ENCODE peak calls at places on chromosome 13, in ten cellular contexts. R is B cell, L is cardiac fibroblast, I is uterus, K is epithelial cell of esophagus, Z is RWPE1, J is nephron progenitor cell, Q is transverse colon, G is lower leg skin, U is adrenal gland. P is an unnamed sample.

GRCh38 chr13:25973085-25973484 is 78.7 kb downstream of the SHISA2 start:
- DNase-seq in R (no peak), L (no peak), I (no peak), K (no peak), Z (no peak), J (peak), Q (no peak), G (no peak), U (no peak), P (no peak)

GRCh38 chr13:74651121-74651520 is 516.9 kb upstream of the KLF12 start:
- DNase-seq in R (no peak), L (no peak), I (no peak), K (peak), Z (no peak), J (no peak), Q (no peak), G (no peak), U (no peak), P (no peak)

GRCh38 chr13:75762066-75762937 is 126.2 kb downstream of the LMO7 start:
- DNase-seq in R (no peak), L (peak), I (no peak), K (peak), Z (peak), J (no peak), Q (no peak), G (peak), U (no peak), P (no peak)

GRCh38 chr13:113042456-113042855 is 63.1 kb upstream of the F7 start:
- DNase-seq in R (no peak), L (no peak), I (no peak), K (no peak), Z (no peak), J (no peak), Q (no peak), G (no peak), U (no peak), P (no peak)

GRCh38 chr13:43307921-43308433 is 284.6 kb downstream of the DNAJC15 start:
- DNase-seq in R (peak), L (peak), I (peak), K (peak), Z (peak), J (peak), Q (peak), G (peak), U (peak), P (peak)

GRCh38 chr13:64083811-64084210 is 2668.2 kb upstream of the PCDH20 start:
- DNase-seq in R (no peak), L (no peak), I (no peak), K (no peak), Z (no peak), J (no peak), Q (no peak), G (no peak), U (no peak), P (no peak)

GRCh38 chr13:97648171-97648880 is 214.4 kb downstream of the RAP2A start:
- DNase-seq in R (no peak), L (peak), I (no peak), K (peak), Z (no peak), J (no peak), Q (no peak), G (no peak), U (no peak), P (no peak)

GRCh38 chr13:99131410-99131809 is 69.2 kb upstream of the UBAC2 start:
- DNase-seq in R (no peak), L (no peak), I (no peak), K (no peak), Z (no peak), J (no peak), Q (no peak), G (no peak), U (no peak), P (no peak)

GRCh38 chr13:43469791-43470190 is 317.0 kb downstream of the ENOX1 start:
- DNase-seq in R (no peak), L (no peak), I (no peak), K (no peak), Z (no peak), J (no peak), Q (no peak), G (no peak), U (no peak), P (no peak)

GRCh38 chr13:76879211-76879875 is 6.9 kb downstream of the KCTD12 start:
- DNase-seq in R (peak), L (peak), I (peak), K (peak), Z (peak), J (no peak), Q (peak), G (peak), U (peak), P (peak)

GRCh38 chr13:94716016-94716415 is 3.7 kb upstream of the SOX21 start:
- DNase-seq in R (no peak), L (peak), I (no peak), K (no peak), Z (no peak), J (no peak), Q (no peak), G (no peak), U (no peak), P (no peak)
- TF ChIP-seq CTCF in R (no peak), L (peak), I (no peak), K (peak), Z (no peak), J (peak), Q (no peak), G (no peak), U (no peak), P (peak)

GRCh38 chr13:90968510-90968909 is 379.0 kb upstream of the MIR17HG start:
- DNase-seq in R (no peak), L (peak), I (no peak), K (peak), Z (peak), J (peak), Q (no peak), G (no peak), U (no peak), P (no peak)
- TF ChIP-seq CTCF in R (no peak), L (no peak), I (no peak), K (peak), Z (peak), J (peak), Q (no peak), G (no peak), U (no peak), P (no peak)

GRCh38 chr13:44989941-44990340 is 603 bp downstream of the GPALPP1 start:
- DNase-seq in R (peak), L (no peak), I (no peak), K (peak), Z (no peak), J (no peak), Q (no peak), G (no peak), U (no peak), P (no peak)

DNA sequence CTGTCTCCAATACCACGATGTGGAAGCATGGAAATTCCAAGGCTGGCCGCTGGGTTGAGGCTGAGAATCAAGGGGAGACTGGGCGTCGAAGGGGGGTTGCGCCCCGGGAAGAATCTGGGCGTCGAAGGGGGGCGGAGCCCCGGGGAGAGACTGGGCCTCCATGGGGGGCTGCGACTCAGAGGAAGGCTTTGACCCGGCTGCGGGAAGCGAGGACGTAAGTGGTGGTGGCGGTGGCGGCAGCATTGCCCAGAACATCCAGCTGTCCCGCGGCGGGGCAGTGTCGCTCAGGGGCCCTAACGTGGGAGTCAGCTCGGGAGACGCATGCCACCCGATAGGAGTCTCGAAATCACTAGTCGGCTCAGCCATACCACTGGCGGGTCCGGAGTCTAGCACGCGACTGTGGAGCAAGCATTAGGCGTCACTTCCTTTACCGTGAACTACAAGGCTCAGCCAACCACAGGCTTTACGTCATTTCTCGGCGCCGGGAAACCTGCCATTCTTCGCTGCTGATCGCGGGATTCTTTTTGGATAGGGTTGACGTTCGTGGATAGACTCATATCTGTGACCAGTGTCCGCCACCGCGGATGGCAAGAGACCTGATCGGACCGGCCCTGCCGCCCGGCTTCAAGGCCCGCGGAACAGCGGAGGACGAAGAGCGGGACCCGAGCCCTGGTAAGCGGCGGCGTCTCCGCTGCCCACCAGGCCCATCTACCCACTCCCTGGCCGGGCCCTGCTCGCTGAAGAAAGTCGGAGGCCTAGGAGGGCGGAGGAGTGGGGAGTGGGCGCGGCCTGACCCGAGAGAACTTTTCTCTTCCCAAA is at the start of the genes GPALPP1 and NUFIP1:
- DNase-seq in R (peak), L (peak), I (peak), K (peak), Z (peak), J (peak), Q (peak), G (peak), U (peak), P (peak)
- TF ChIP-seq CTCF in R (no peak), L (no peak), I (no peak), K (peak), Z (no peak), J (no peak), Q (peak), G (no peak), U (peak), P (peak)

DNA sequence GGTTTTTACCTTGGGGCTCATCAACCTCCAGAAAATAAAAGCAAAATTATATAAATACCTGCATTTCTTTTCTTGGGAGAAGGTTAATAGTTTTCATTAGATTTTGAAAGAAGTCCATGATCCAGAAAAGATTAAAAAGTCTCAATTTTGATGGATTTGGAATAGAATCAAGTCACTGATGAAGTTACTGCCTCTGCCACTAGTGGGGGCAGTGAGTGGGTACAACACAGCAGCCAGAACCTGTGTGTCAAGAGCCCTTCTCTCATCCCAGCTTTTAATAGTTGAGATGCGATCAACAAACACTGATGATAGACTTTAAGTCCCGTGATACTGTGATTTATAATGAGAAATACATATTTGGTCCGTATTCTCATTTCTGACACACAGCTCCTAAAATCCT is 686.7 kb downstream of the DIAPH3 start:
- DNase-seq in R (no peak), L (no peak), I (no peak), K (no peak), Z (no peak), J (no peak), Q (no peak), G (no peak), U (no peak), P (no peak)
- TF ChIP-seq CTCF in R (no peak), L (peak), I (no peak), K (peak), Z (no peak), J (no peak), Q (no peak), G (no peak), U (no peak), P (peak)

GRCh38 chr13:101942038-101942437 is 459.8 kb downstream of the FGF14 start:
- DNase-seq in R (no peak), L (peak), I (peak), K (peak), Z (peak), J (peak), Q (peak), G (peak), U (no peak), P (peak)

GRCh38 chr13:101945435-101945834 is 456.4 kb downstream of the FGF14 start:
- DNase-seq in R (no peak), L (no peak), I (no peak), K (no peak), Z (no peak), J (no peak), Q (no peak), G (no peak), U (no peak), P (no peak)

GRCh38 chr13:101939370-101939769 is 462.5 kb downstream of the FGF14 start:
- DNase-seq in R (no peak), L (no peak), I (no peak), K (no peak), Z (no peak), J (no peak), Q (no peak), G (no peak), U (no peak), P (no peak)

GRCh38 chr13:101941095-101941777 is 460.6 kb downstream of the FGF14 start:
- DNase-seq in R (no peak), L (peak), I (no peak), K (peak), Z (no peak), J (no peak), Q (no peak), G (no peak), U (no peak), P (peak)

GRCh38 chr13:101942535-101943157 is 459.2 kb downstream of the FGF14 start:
- DNase-seq in R (no peak), L (no peak), I (no peak), K (no peak), Z (no peak), J (no peak), Q (no peak), G (no peak), U (no peak), P (no peak)
- TF ChIP-seq CTCF in R (no peak), L (no peak), I (no peak), K (no peak), Z (no peak), J (no peak), Q (no peak), G (no peak), U (no peak), P (no peak)

GRCh38 chr13:27535546-27535945 is 84.8 kb downstream of the LNX2 start:
- DNase-seq in R (no peak), L (no peak), I (no peak), K (peak), Z (no peak), J (no peak), Q (no peak), G (no peak), U (no peak), P (no peak)
- TF ChIP-seq CTCF in R (no peak), L (no peak), I (no peak), K (no peak), Z (no peak), J (no peak), Q (no peak), G (no peak), U (no peak), P (no peak)

DNA sequence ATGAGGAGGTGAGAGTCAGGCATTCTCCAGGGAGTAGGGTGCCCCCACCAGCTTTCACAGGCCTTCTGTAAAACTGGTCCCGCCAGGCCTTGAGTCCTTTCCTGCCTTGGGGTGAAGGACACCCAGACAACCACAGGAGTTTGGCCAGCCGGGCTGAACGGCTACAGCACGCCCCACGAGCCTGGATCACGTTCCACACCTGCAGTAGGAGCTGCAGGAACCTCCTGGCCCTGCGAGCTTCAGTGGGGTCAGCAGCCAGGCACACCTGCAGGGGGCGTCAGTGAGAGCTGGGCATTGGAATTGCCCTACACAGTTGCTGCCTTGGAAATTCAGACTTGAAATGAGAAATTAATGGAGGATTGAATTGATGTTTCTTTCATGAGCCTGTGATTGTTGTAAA is 45.7 kb downstream of the COL4A2 start:
- DNase-seq in R (no peak), L (no peak), I (no peak), K (no peak), Z (no peak), J (peak), Q (no peak), G (no peak), U (no peak), P (no peak)
- TF ChIP-seq CTCF in R (no peak), L (no peak), I (no peak), K (no peak), Z (no peak), J (peak), Q (peak), G (no peak), U (no peak), P (peak)

DNA sequence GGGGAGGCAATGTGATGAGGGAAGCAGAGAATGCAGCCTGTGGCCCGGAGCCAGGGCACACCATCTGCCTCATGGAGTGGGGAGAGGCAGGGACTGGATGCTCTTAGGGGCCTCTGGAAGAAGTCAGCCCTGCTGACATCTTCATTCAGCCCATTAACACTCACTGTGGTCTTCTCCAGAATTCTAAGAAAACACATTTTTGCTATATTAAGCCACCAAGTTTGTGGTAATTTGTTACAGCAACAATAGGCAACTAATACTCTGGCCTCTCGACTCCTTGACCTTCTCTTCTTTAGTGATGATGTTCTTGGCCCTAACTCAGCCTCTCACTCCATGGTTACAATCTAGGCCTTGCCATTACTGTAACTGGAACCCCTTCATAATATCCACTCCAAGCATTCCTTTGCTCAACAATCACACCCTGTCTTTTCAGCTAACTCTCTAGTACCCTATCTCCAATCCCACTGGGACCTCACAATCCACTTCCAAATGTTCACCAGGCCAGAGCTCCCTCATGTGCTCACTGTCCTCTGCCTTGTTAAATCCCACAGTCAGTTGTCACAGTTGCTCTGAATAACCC is 98.5 kb downstream of the MIPEP start:
- DNase-seq in R (no peak), L (peak), I (no peak), K (no peak), Z (no peak), J (no peak), Q (no peak), G (no peak), U (no peak), P (peak)
- TF ChIP-seq CTCF in R (no peak), L (no peak), I (no peak), K (no peak), Z (no peak), J (no peak), Q (no peak), G (no peak), U (no peak), P (no peak)

GRCh38 chr13:108533842-108534241 is 95.6 kb upstream of the MYO16 start:
- DNase-seq in R (no peak), L (no peak), I (no peak), K (no peak), Z (no peak), J (no peak), Q (no peak), G (no peak), U (no peak), P (no peak)
- TF ChIP-seq CTCF in R (no peak), L (no peak), I (no peak), K (no peak), Z (no peak), J (no peak), Q (no peak), G (no peak), U (no peak), P (no peak)

P was measured in HFFc6.